ENCODE peak calls at places on chromosomes 6 and 20, in nine cellular contexts. T is A549, J is heart left ventricle, D is IMR-90, A is breast epithelium, Q is body of pancreas, S is uterus, W is NB4, U is HepG2. E is an unnamed sample.

GRCh38 chr6:134529921-134530320 is 212.0 kb upstream of the SGK1 start:
- DNase-seq in T (peak; percentile 89), J (no peak), D (peak; percentile 48), A (no peak), Q (no peak), S (no peak), W (peak; percentile 57), U (peak; percentile 93), E (no peak)

GRCh38 chr20:44959896-44960852 is at the start of gene TOMM34:
- DNase-seq in T (peak; percentile 93), J (peak; percentile 97), D (peak; percentile 90), A (peak; percentile 88), Q (peak; percentile 96), S (peak; percentile 92), W (peak; percentile 97), U (peak; percentile 94), E (peak; percentile 93)

GRCh38 chr6:89313006-89313405 is 2.1 kb downstream of the GABRR2 start:
- DNase-seq in T (no peak), J (no peak), D (peak; percentile 92), A (no peak), Q (peak; percentile 38), S (no peak), W (no peak), U (no peak), E (peak; percentile 39)

GRCh38 chr20:2688041-2688591 is 4.5 kb upstream of the EBF4 start:
- DNase-seq in T (peak; percentile 59), J (peak; percentile 69), D (peak; percentile 29), A (no peak), Q (peak; percentile 59), S (no peak), W (peak; percentile 95), U (no peak), E (peak; percentile 76)

GRCh38 chr6:69601132-69601531 is 195.7 kb downstream of the LMBRD1 start:
- DNase-seq in T (no peak), J (no peak), D (no peak), A (no peak), Q (no peak), S (no peak), W (no peak), U (no peak), E (no peak)

GRCh38 chr6:121868191-121868590 is 432.7 kb downstream of the GJA1 start:
- DNase-seq in T (no peak), J (no peak), D (peak; percentile 44), A (no peak), Q (no peak), S (no peak), W (peak; percentile 13), U (no peak), E (no peak)

GRCh38 chr6:96152114-96152708 is 136.4 kb downstream of the FUT9 start:
- DNase-seq in T (no peak), J (no peak), D (no peak), A (no peak), Q (no peak), S (no peak), W (no peak), U (no peak), E (no peak)

GRCh38 chr6:44074383-44075136 is 52.7 kb downstream of the MRPL14 start:
- DNase-seq in T (peak; percentile 67), J (peak; percentile 86), D (peak; percentile 87), A (no peak), Q (peak; percentile 76), S (peak; percentile 81), W (peak; percentile 88), U (peak; percentile 78), E (peak; percentile 100)

GRCh38 chr6:138593100-138593877 is 94.0 kb upstream of the NHSL1 start:
- DNase-seq in T (peak; percentile 79), J (no peak), D (peak; percentile 99), A (no peak), Q (peak; percentile 68), S (peak; percentile 65), W (peak; percentile 85), U (peak; percentile 92), E (peak; percentile 35)

GRCh38 chr20:37095108-37095608 is 639 bp downstream of the RBL1 start:
- DNase-seq in T (peak; percentile 35), J (no peak), D (no peak), A (no peak), Q (no peak), S (no peak), W (peak; percentile 68), U (peak; percentile 41), E (no peak)

GRCh38 chr20:37096415-37097039 is 730 bp upstream of the RBL1 start:
- DNase-seq in T (no peak), J (no peak), D (no peak), A (no peak), Q (no peak), S (no peak), W (peak; percentile 56), U (no peak), E (no peak)

GRCh38 chr20:37090357-37090871 is 5.4 kb downstream of the RBL1 start:
- DNase-seq in T (no peak), J (no peak), D (no peak), A (no peak), Q (no peak), S (no peak), W (peak; percentile 12), U (no peak), E (no peak)

DNA sequence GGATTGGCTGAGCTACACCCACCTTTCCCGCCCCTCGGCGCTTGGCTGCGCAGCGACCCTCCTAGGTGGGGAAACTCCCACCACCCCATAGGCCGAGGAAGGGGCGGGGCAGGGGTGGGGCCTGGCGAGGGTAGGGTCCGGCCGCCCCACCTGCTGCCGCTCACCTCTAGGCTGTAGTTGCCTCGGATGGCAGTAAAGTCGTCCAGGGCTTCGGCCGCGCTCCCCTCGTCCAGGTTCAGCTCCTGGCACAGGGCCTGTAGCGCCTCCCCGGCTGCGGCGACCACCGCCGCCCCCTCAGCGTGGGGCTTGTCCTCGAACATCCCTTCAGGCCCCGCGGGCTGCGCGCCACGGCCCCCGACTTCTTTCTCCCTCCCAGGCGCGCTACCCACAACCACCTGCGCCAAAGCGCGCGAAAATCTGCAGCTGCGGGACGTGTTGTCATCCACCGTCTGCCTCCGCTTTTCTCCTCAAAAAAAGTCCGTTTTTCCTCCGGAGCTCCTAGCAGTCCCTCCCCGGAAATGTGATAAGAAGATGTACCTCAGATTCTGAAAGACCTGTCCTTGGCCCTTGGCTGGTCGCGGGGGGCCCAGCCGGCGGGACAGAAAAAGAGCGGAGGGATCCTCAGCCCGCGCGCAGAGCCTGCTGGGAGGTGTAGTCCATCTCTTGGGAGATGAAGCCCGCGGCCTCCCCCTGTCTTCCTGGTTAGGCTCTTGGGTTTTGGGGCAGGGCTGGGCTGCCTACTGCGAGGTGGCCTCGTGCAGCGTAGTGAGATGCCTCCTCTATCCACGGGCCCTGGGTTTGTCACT is at the start of gene RBL1:
- DNase-seq in T (peak; percentile 95), J (peak; percentile 91), D (peak; percentile 77), A (peak; percentile 64), Q (peak; percentile 81), S (peak; percentile 80), W (peak; percentile 96), U (peak; percentile 88), E (peak; percentile 74)
- TF ChIP-seq POLR2A in T (peak; percentile 38), J (peak; percentile 36), D (no peak), A (no peak), Q (peak; percentile 50), S (no peak), W (peak; percentile 87), U (peak; percentile 84), E (peak; percentile 62)

GRCh38 chr20:58892126-58892931 is 39.8 kb downstream of the GNAS start:
- DNase-seq in T (peak; percentile 80), J (peak; percentile 85), D (peak; percentile 50), A (peak; percentile 70), Q (peak; percentile 77), S (peak; percentile 80), W (peak; percentile 89), U (peak; percentile 73), E (peak; percentile 67)

GRCh38 chr20:58890073-58890453 is 37.5 kb downstream of the GNAS start:
- DNase-seq in T (no peak), J (no peak), D (no peak), A (no peak), Q (no peak), S (no peak), W (no peak), U (no peak), E (no peak)

GRCh38 chr20:58890454-58891075 is 38.0 kb downstream of the GNAS start:
- DNase-seq in T (peak; percentile 61), J (peak; percentile 86), D (peak; percentile 77), A (peak; percentile 65), Q (peak; percentile 75), S (peak; percentile 83), W (peak; percentile 93), U (peak; percentile 85), E (peak; percentile 49)

GRCh38 chr20:58891686-58892125 is 39.2 kb downstream of the GNAS start:
- DNase-seq in T (peak; percentile 42), J (peak; percentile 70), D (no peak), A (no peak), Q (peak; percentile 48), S (peak; percentile 40), W (peak; percentile 70), U (no peak), E (peak; percentile 61)

GRCh38 chr20:58891076-58891685 is 38.7 kb downstream of the GNAS start:
- DNase-seq in T (peak; percentile 57), J (peak; percentile 90), D (peak; percentile 52), A (peak; percentile 79), Q (peak; percentile 83), S (peak; percentile 80), W (peak; percentile 87), U (no peak), E (peak; percentile 56)
- TF ChIP-seq POLR2A in T (peak; percentile 62), J (peak; percentile 63), D (peak; percentile 91), A (no peak), Q (peak; percentile 32), S (peak; percentile 62), W (peak; percentile 53), U (peak; percentile 79), E (peak; percentile 76)

GRCh38 chr20:17610566-17611289 is 40.9 kb downstream of the DSTN start:
- DNase-seq in T (no peak), J (peak; percentile 69), D (no peak), A (peak; percentile 61), Q (no peak), S (no peak), W (no peak), U (no peak), E (no peak)
- TF ChIP-seq POLR2A in T (no peak), J (no peak), D (no peak), A (no peak), Q (no peak), S (no peak), W (no peak), U (peak; percentile 44), E (no peak)

GRCh38 chr20:60693513-60694133 is 558.4 kb upstream of the CDH4 start:
- DNase-seq in T (no peak), J (no peak), D (no peak), A (no peak), Q (no peak), S (no peak), W (no peak), U (no peak), E (no peak)

GRCh38 chr20:60694763-60695162 is 557.3 kb upstream of the CDH4 start:
- DNase-seq in T (no peak), J (no peak), D (peak; percentile 47), A (no peak), Q (no peak), S (no peak), W (peak; percentile 27), U (no peak), E (no peak)

GRCh38 chr20:60695223-60695622 is 556.8 kb upstream of the CDH4 start:
- DNase-seq in T (peak; percentile 5), J (no peak), D (peak; percentile 86), A (no peak), Q (peak; percentile 5), S (no peak), W (peak; percentile 93), U (no peak), E (peak; percentile 31)

GRCh38 chr20:60700728-60701127 is 551.3 kb upstream of the CDH4 start:
- DNase-seq in T (no peak), J (no peak), D (no peak), A (no peak), Q (no peak), S (no peak), W (no peak), U (no peak), E (no peak)

GRCh38 chr20:60697252-60697651 is 554.8 kb upstream of the CDH4 start:
- DNase-seq in T (no peak), J (no peak), D (peak; percentile 3), A (no peak), Q (no peak), S (no peak), W (no peak), U (no peak), E (no peak)
- TF ChIP-seq POLR2A in T (no peak), J (no peak), D (no peak), A (no peak), Q (no peak), S (no peak), W (no peak), U (no peak), E (no peak)